ENCODE peak calls at places on chromosomes 11 and 22, in five cellular contexts. One of them, this sample, is unnamed.

GRCh38 chr11:76369406-76369805 is 11.5 kb downstream of the THAP12 start:
- DNase-seq in A549: no peak
- DNase-seq in frontal cortex: no peak
- DNase-seq in activated CD8-positive, alpha-beta memory T cell treated with anti-CD3 and anti-CD28 coated beads, Interleukin-2, amount 50 U/mL, for 48 hours: no peak
- DNase-seq in NB4: no peak
- DNase-seq in this sample: no peak

GRCh38 chr22:39898997-39899396 is 1.9 kb upstream of the GRAP2 start:
- DNase-seq in A549: no peak
- DNase-seq in frontal cortex: no peak
- DNase-seq in activated CD8-positive, alpha-beta memory T cell treated with anti-CD3 and anti-CD28 coated beads, Interleukin-2, amount 50 U/mL, for 48 hours: no peak
- DNase-seq in NB4: peak
- DNase-seq in this sample: no peak

GRCh38 chr22:35467788-35468187 is 67.8 kb downstream of the MCM5 start:
- DNase-seq in A549: no peak
- DNase-seq in frontal cortex: peak
- DNase-seq in activated CD8-positive, alpha-beta memory T cell treated with anti-CD3 and anti-CD28 coated beads, Interleukin-2, amount 50 U/mL, for 48 hours: no peak
- DNase-seq in NB4: no peak
- DNase-seq in this sample: peak

GRCh38 chr11:102915044-102915375 is 40.2 kb upstream of the MMP12 start:
- DNase-seq in A549: no peak
- DNase-seq in frontal cortex: no peak
- DNase-seq in activated CD8-positive, alpha-beta memory T cell treated with anti-CD3 and anti-CD28 coated beads, Interleukin-2, amount 50 U/mL, for 48 hours: no peak
- DNase-seq in NB4: no peak
- DNase-seq in this sample: no peak

GRCh38 chr22:37212174-37212906 is at the start of gene SSTR3:
- DNase-seq in A549: no peak
- DNase-seq in frontal cortex: no peak
- DNase-seq in activated CD8-positive, alpha-beta memory T cell treated with anti-CD3 and anti-CD28 coated beads, Interleukin-2, amount 50 U/mL, for 48 hours: no peak
- DNase-seq in NB4: no peak
- DNase-seq in this sample: peak

GRCh38 chr11:86938900-86939880 is 16.0 kb downstream of the FZD4 start:
- DNase-seq in A549: peak
- DNase-seq in frontal cortex: no peak
- DNase-seq in activated CD8-positive, alpha-beta memory T cell treated with anti-CD3 and anti-CD28 coated beads, Interleukin-2, amount 50 U/mL, for 48 hours: no peak
- DNase-seq in NB4: peak
- DNase-seq in this sample: no peak

GRCh38 chr11:44950625-44951472 is at the start of gene TP53I11:
- DNase-seq in A549: peak
- DNase-seq in frontal cortex: peak
- DNase-seq in activated CD8-positive, alpha-beta memory T cell treated with anti-CD3 and anti-CD28 coated beads, Interleukin-2, amount 50 U/mL, for 48 hours: peak
- DNase-seq in NB4: peak
- DNase-seq in this sample: peak

GRCh38 chr11:100890779-100891178 is 203.7 kb downstream of the ARHGAP42 start:
- DNase-seq in A549: no peak
- DNase-seq in frontal cortex: no peak
- DNase-seq in activated CD8-positive, alpha-beta memory T cell treated with anti-CD3 and anti-CD28 coated beads, Interleukin-2, amount 50 U/mL, for 48 hours: no peak
- DNase-seq in NB4: no peak
- DNase-seq in this sample: no peak

GRCh38 chr11:75275581-75275980 is 35.0 kb downstream of the TPBGL start:
- DNase-seq in A549: no peak
- DNase-seq in frontal cortex: no peak
- DNase-seq in activated CD8-positive, alpha-beta memory T cell treated with anti-CD3 and anti-CD28 coated beads, Interleukin-2, amount 50 U/mL, for 48 hours: peak
- DNase-seq in NB4: peak
- DNase-seq in this sample: peak

GRCh38 chr11:102157219-102157618 is 47.0 kb downstream of the YAP1 start:
- DNase-seq in A549: no peak
- DNase-seq in frontal cortex: no peak
- DNase-seq in activated CD8-positive, alpha-beta memory T cell treated with anti-CD3 and anti-CD28 coated beads, Interleukin-2, amount 50 U/mL, for 48 hours: no peak
- DNase-seq in NB4: no peak
- DNase-seq in this sample: peak

GRCh38 chr11:3615998-3616397 is 25.8 kb downstream of the ART5 start:
- DNase-seq in A549: no peak
- DNase-seq in frontal cortex: no peak
- DNase-seq in activated CD8-positive, alpha-beta memory T cell treated with anti-CD3 and anti-CD28 coated beads, Interleukin-2, amount 50 U/mL, for 48 hours: no peak
- DNase-seq in NB4: no peak
- DNase-seq in this sample: no peak

GRCh38 chr11:73236879-73237278 is 18.8 kb downstream of the P2RY2 start:
- DNase-seq in A549: peak
- DNase-seq in frontal cortex: peak
- DNase-seq in activated CD8-positive, alpha-beta memory T cell treated with anti-CD3 and anti-CD28 coated beads, Interleukin-2, amount 50 U/mL, for 48 hours: peak
- DNase-seq in NB4: peak
- DNase-seq in this sample: peak

GRCh38 chr11:131457163-131457562 is 86.7 kb downstream of the NTM start:
- DNase-seq in A549: no peak
- DNase-seq in frontal cortex: no peak
- DNase-seq in activated CD8-positive, alpha-beta memory T cell treated with anti-CD3 and anti-CD28 coated beads, Interleukin-2, amount 50 U/mL, for 48 hours: no peak
- DNase-seq in NB4: no peak
- DNase-seq in this sample: no peak

GRCh38 chr11:110986016-110986415 is 259.5 kb upstream of the POU2AF2 start:
- DNase-seq in A549: no peak
- DNase-seq in frontal cortex: no peak
- DNase-seq in activated CD8-positive, alpha-beta memory T cell treated with anti-CD3 and anti-CD28 coated beads, Interleukin-2, amount 50 U/mL, for 48 hours: no peak
- DNase-seq in NB4: no peak
- DNase-seq in this sample: no peak

GRCh38 chr11:13316528-13316961 is 39.0 kb downstream of the BMAL1 start:
- DNase-seq in A549: no peak
- DNase-seq in frontal cortex: no peak
- DNase-seq in activated CD8-positive, alpha-beta memory T cell treated with anti-CD3 and anti-CD28 coated beads, Interleukin-2, amount 50 U/mL, for 48 hours: no peak
- DNase-seq in NB4: no peak
- DNase-seq in this sample: no peak

GRCh38 chr11:64406221-64406946 is 47.4 kb downstream of the RPS6KA4 start:
- DNase-seq in A549: no peak
- DNase-seq in frontal cortex: no peak
- DNase-seq in activated CD8-positive, alpha-beta memory T cell treated with anti-CD3 and anti-CD28 coated beads, Interleukin-2, amount 50 U/mL, for 48 hours: no peak
- DNase-seq in NB4: no peak
- DNase-seq in this sample: peak

GRCh38 chr11:134498326-134499139 is 86.5 kb upstream of the B3GAT1 start:
- DNase-seq in A549: no peak
- DNase-seq in frontal cortex: peak
- DNase-seq in activated CD8-positive, alpha-beta memory T cell treated with anti-CD3 and anti-CD28 coated beads, Interleukin-2, amount 50 U/mL, for 48 hours: no peak
- DNase-seq in NB4: no peak
- DNase-seq in this sample: no peak

GRCh38 chr11:3091846-3092602 is 34.8 kb upstream of the CARS1 start:
- DNase-seq in A549: peak
- DNase-seq in frontal cortex: peak
- DNase-seq in activated CD8-positive, alpha-beta memory T cell treated with anti-CD3 and anti-CD28 coated beads, Interleukin-2, amount 50 U/mL, for 48 hours: peak
- DNase-seq in NB4: peak
- DNase-seq in this sample: peak

GRCh38 chr11:43687120-43687791 is 6.7 kb downstream of the HSD17B12 start:
- DNase-seq in A549: no peak
- DNase-seq in frontal cortex: no peak
- DNase-seq in activated CD8-positive, alpha-beta memory T cell treated with anti-CD3 and anti-CD28 coated beads, Interleukin-2, amount 50 U/mL, for 48 hours: no peak
- DNase-seq in NB4: no peak
- DNase-seq in this sample: no peak

GRCh38 chr11:15159085-15159484 is 44.4 kb downstream of the INSC start:
- DNase-seq in A549: peak
- DNase-seq in frontal cortex: no peak
- DNase-seq in activated CD8-positive, alpha-beta memory T cell treated with anti-CD3 and anti-CD28 coated beads, Interleukin-2, amount 50 U/mL, for 48 hours: no peak
- DNase-seq in NB4: peak
- DNase-seq in this sample: no peak

GRCh38 chr11:116837231-116838091 is at the start of gene APOA1:
- DNase-seq in A549: no peak
- DNase-seq in frontal cortex: no peak
- DNase-seq in activated CD8-positive, alpha-beta memory T cell treated with anti-CD3 and anti-CD28 coated beads, Interleukin-2, amount 50 U/mL, for 48 hours: no peak
- DNase-seq in NB4: no peak
- DNase-seq in this sample: peak

GRCh38 chr11:44110231-44110679 is 14.8 kb downstream of the EXT2 start:
- DNase-seq in A549: peak
- DNase-seq in frontal cortex: no peak
- DNase-seq in activated CD8-positive, alpha-beta memory T cell treated with anti-CD3 and anti-CD28 coated beads, Interleukin-2, amount 50 U/mL, for 48 hours: peak
- DNase-seq in NB4: peak
- DNase-seq in this sample: peak

GRCh38 chr11:93519179-93519578 is 24.0 kb downstream of the SMCO4 start:
- DNase-seq in A549: no peak
- DNase-seq in frontal cortex: no peak
- DNase-seq in activated CD8-positive, alpha-beta memory T cell treated with anti-CD3 and anti-CD28 coated beads, Interleukin-2, amount 50 U/mL, for 48 hours: no peak
- DNase-seq in NB4: no peak
- DNase-seq in this sample: no peak

GRCh38 chr11:134014502-134014901 is 54.4 kb upstream of the JAM3 start:
- DNase-seq in A549: no peak
- DNase-seq in frontal cortex: no peak
- DNase-seq in activated CD8-positive, alpha-beta memory T cell treated with anti-CD3 and anti-CD28 coated beads, Interleukin-2, amount 50 U/mL, for 48 hours: no peak
- DNase-seq in NB4: peak
- DNase-seq in this sample: peak

GRCh38 chr11:130480166-130480565 is 31.7 kb downstream of the ADAMTS15 start:
- DNase-seq in A549: no peak
- DNase-seq in frontal cortex: no peak
- DNase-seq in activated CD8-positive, alpha-beta memory T cell treated with anti-CD3 and anti-CD28 coated beads, Interleukin-2, amount 50 U/mL, for 48 hours: no peak
- DNase-seq in NB4: no peak
- DNase-seq in this sample: no peak

This sample was measured in testis.